ENCODE peak calls at places on chromosomes 11 and 22, in four cellular contexts. X, W, Z and R are unnamed samples.

GRCh38 chr11:10916674-10917073 is 58.8 kb upstream of the ZBED5 start:
- DNase-seq in X (no peak), W (no peak), Z (no peak), R (no peak)

GRCh38 chr11:72328366-72329224 is 84.6 kb upstream of the PHOX2A start:
- DNase-seq in X (no peak), W (no peak), Z (no peak), R (no peak)

GRCh38 chr11:3123316-3123715 is 41.8 kb downstream of the OSBPL5 start:
- DNase-seq in X (peak; percentile 78), W (no peak), Z (no peak), R (peak; percentile 86)

GRCh38 chr11:28259177-28259843 is 151.1 kb downstream of the METTL15 start:
- DNase-seq in X (no peak), W (no peak), Z (no peak), R (no peak)

GRCh38 chr11:70364745-70365535 is 33.4 kb upstream of the CTTN start:
- DNase-seq in X (no peak), W (no peak), Z (no peak), R (no peak)

GRCh38 chr11:13535819-13536218 is 40.0 kb upstream of the PTH start:
- DNase-seq in X (no peak), W (no peak), Z (no peak), R (no peak)

GRCh38 chr11:88139865-88140264 is 35.4 kb downstream of the RAB38 start:
- DNase-seq in X (no peak), W (no peak), Z (no peak), R (no peak)

GRCh38 chr11:36041988-36042606 is 98.2 kb downstream of the LDLRAD3 start:
- DNase-seq in X (no peak), W (no peak), Z (no peak), R (no peak)

GRCh38 chr22:37021710-37022482 is 2.4 kb downstream of the MPST start:
- DNase-seq in X (no peak), W (no peak), Z (no peak), R (no peak)

GRCh38 chr22:24494535-24495364 is at the start of gene UPB1:
- DNase-seq in X (no peak), W (no peak), Z (no peak), R (no peak)

GRCh38 chr11:1877211-1878133 is 14.2 kb downstream of the PRR33 start:
- DNase-seq in X (peak; percentile 45), W (peak; percentile 27), Z (no peak), R (peak; percentile 53)

DNA sequence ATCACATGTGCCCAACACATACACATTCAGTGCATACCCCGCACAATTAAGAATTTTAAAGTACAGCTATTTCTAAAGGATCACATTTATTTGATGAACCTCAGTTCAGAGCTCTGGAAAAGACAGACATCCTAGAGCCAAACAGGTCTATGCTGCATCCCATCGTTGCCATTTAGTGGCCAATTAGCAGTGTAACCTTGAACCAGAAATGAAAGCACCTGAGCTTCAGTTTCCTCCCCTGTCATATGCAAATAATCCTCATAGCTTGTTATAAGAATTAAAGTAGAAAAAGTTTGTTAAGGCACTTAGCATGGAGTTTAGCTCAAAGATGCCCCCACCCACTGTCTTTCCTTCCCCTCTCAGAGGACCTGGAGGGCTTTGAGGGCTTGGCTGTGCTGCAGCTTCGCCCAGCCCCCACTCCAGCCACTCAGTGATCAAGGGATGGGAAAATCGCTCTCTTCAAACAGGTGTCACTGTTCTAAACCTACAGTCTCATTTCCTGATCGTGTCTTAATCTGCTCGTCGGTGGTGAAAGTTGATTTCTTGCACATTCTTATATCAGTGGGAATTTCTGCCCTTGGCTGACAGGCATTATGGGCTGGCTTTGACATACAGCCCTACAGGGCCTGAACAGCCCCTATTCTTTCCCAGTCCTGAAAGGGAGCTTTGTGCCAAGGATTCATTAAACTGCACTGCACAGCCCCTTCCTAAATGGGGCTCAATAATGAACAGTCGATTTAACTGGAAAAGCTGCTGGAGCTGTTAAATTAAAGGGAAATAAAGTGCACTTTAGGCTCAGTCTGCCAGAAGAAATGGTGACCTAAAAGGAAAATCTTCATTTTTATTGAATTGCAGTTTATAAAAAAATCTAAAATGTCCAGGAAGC is 23.3 kb upstream of the FAM181B start:
- DNase-seq in X (no peak), W (peak; percentile 19), Z (no peak), R (no peak)
- H3K4me3 ChIP-seq in X (no peak overlapping the region), W (no peak overlapping the region), Z (no peak overlapping the region), R (no peak overlapping the region)

GRCh38 chr11:83039566-83039965 is 32.1 kb downstream of the RAB30 start:
- DNase-seq in X (no peak), W (no peak), Z (no peak), R (no peak)

GRCh38 chr11:83036701-83037100 is 35.0 kb downstream of the RAB30 start:
- DNase-seq in X (no peak), W (no peak), Z (no peak), R (no peak)

GRCh38 chr11:83035070-83035854 is 36.4 kb downstream of the RAB30 start:
- DNase-seq in X (no peak), W (no peak), Z (no peak), R (peak; percentile 36)

GRCh38 chr11:83034673-83035014 is 37.1 kb downstream of the RAB30 start:
- DNase-seq in X (no peak), W (no peak), Z (no peak), R (no peak)

DNA sequence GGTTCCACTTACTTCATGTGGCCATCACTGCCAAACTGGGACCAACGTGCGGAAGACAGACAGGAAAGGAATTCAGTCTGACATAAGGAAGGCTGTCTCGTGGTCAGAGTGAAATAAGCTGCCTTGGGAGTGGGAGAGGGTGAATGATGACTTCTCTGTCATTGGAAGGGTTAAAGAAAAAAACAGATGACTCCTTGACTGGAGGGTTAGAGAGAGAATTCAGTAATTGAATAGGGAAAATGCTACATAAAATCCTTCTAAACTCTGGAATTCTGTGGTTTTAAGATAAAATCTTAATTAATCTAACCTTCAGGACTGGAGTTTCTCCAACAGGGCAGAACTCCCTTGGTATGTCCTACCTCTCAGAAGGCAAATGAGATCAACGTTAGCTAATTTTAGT is 33.8 kb downstream of the RAB30 start:
- DNase-seq in X (no peak), W (no peak), Z (no peak), R (no peak)
- TF ChIP-seq CTCF in X (no peak), W (no peak), Z (no peak), R (no peak)

GRCh38 chr11:102112654-102112926 is 2.3 kb downstream of the YAP1 start:
- DNase-seq in X (no peak), W (no peak), Z (no peak), R (no peak)

GRCh38 chr11:102114032-102114431 is 3.8 kb downstream of the YAP1 start:
- DNase-seq in X (no peak), W (no peak), Z (no peak), R (no peak)

GRCh38 chr11:102117472-102118113 is 7.3 kb downstream of the YAP1 start:
- DNase-seq in X (no peak), W (no peak), Z (no peak), R (no peak)

GRCh38 chr11:102116453-102117205 is 6.4 kb downstream of the YAP1 start:
- DNase-seq in X (no peak), W (no peak), Z (no peak), R (no peak)

GRCh38 chr11:102115557-102115956 is 5.3 kb downstream of the YAP1 start:
- DNase-seq in X (peak; percentile 42), W (peak; percentile 26), Z (no peak), R (no peak)
- H3K4me3 ChIP-seq in X (no peak overlapping the region), W (no peak overlapping the region), Z (no peak overlapping the region), R (no peak overlapping the region)

DNA sequence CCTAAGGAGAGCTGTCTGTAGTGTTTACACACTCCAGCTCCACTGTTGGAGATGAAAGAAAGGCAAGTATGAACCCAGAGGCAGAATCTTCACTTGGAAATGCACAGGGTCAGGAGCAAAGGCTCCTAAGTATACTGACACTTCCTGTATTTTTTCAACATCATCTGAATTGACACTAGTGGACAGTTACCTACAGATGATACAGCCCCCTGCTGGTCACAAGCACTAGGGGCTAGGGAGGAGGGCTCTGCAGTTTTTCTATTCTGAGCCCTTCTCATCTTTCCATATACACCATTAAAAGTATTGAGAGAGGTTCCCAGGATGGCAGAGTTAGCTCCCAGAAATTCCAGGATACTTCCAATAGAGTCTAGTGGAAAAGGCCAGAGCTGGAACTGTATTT is 290.3 kb upstream of the API5 start:
- DNase-seq in X (no peak), W (no peak), Z (no peak), R (no peak)
- TF ChIP-seq CTCF in X (no peak), W (no peak), Z (peak; percentile 37), R (no peak)

GRCh38 chr11:59815754-59816153 is 5.2 kb upstream of the MRPL16 start:
- DNase-seq in X (no peak), W (no peak), Z (no peak), R (no peak)
- H3K4me3 ChIP-seq in X (no peak overlapping the region), W (no peak overlapping the region), Z (no peak overlapping the region), R (no peak overlapping the region)

DNA sequence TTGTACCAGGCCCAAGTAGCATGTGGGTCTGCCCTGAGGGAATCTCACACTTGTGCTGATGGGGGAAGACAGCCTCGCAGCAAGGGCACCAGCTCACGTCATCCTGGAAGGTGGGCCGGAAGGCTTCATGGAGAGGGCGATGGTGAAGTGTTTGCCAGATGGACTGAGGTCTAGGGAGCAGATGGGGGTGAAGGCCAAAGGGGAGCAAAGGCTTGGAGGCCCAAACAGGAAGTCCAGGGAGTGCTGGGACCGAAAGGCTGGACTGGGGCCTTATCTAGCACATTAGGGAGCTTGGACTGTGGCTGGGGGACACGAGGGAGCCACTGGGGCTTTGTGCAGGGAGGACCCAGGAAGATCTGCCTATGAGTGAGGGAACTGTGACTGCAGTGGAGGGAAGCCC is 1.2 kb upstream of the TNFRSF13C start:
- DNase-seq in X (no peak), W (no peak), Z (no peak), R (no peak)
- TF ChIP-seq CTCF in X (no peak), W (no peak), Z (no peak), R (no peak)

GRCh38 chr11:64180871-64181270 is 5.1 kb upstream of the STIP1 start:
- DNase-seq in X (no peak), W (no peak), Z (no peak), R (no peak)
- H3K4me3 ChIP-seq in X (no peak overlapping the region), W (no peak overlapping the region), Z (no peak overlapping the region), R (peak overlapping the region; percentile 7)

DNA sequence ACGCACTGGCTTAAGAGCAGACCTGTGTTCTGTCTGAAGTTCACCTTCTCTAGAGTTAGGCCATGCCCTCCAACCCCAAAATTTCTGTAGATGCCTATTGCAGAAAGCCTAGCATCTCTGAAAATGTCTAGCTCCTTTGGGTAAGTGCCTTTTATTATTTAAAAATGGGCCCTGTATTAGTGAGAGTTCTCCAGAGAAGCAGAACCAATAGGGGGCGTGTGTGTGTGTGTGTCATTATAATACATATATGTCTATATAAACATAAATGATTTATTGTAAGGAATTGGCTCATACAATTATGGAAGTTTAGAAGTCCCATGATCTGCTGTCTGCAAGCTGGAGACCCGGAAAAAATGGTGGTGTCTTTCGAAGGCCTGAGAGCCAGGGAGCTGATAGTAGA is 144.7 kb downstream of the TTC17 start:
- DNase-seq in X (no peak), W (no peak), Z (no peak), R (no peak)
- TF ChIP-seq CTCF in X (no peak), W (no peak), Z (no peak), R (no peak)

GRCh38 chr11:66225054-66225453 is 43.4 kb upstream of the RAB1B start:
- DNase-seq in X (no peak), W (no peak), Z (no peak), R (no peak)

GRCh38 chr11:66228521-66228920 is 39.9 kb upstream of the RAB1B start:
- DNase-seq in X (no peak), W (no peak), Z (no peak), R (no peak)

GRCh38 chr11:66227700-66228099 is 40.7 kb upstream of the RAB1B start:
- DNase-seq in X (no peak), W (no peak), Z (no peak), R (no peak)

GRCh38 chr11:66224226-66224850 is 44.1 kb upstream of the RAB1B start:
- DNase-seq in X (no peak), W (no peak), Z (no peak), R (no peak)

GRCh38 chr11:66226111-66226510 is 42.3 kb upstream of the RAB1B start:
- DNase-seq in X (no peak), W (no peak), Z (no peak), R (no peak)
- H3K4me3 ChIP-seq in X (no peak overlapping the region), W (no peak overlapping the region), Z (no peak overlapping the region), R (no peak overlapping the region)